ENCODE peak calls at places on chromosomes 1 and 21, in ten cellular contexts. G is upper lobe of right lung; F is CD4-positive, alpha-beta memory T cell; T is kidney epithelial cell; W is fibroblast of pulmonary artery; Y is PC-3; Z is brain microvascular endothelial cell; U is AG04450; I is left lung; B is GM23248. Q is an unnamed sample.

GRCh38 chr1:157994704-157995540 is 1.5 kb downstream of the KIRREL1 start:
- DNase-seq in Z (no peak), U (no peak), I (no peak), T (no peak), G (no peak), B (peak), Y (peak), F (no peak), W (peak), Q (no peak)

GRCh38 chr1:206941766-206942418 is 4.4 kb downstream of the PIGR start:
- DNase-seq in Z (no peak), Y (no peak), W (no peak), I (no peak), G (no peak), U (no peak), T (peak), F (no peak), B (no peak), Q (no peak)

GRCh38 chr1:46394108-46394871 is at the start of gene FAAH:
- DNase-seq in W (peak), G (peak), Y (no peak), U (no peak), F (peak), Z (no peak), B (peak), I (peak), T (no peak), Q (no peak)

GRCh38 chr1:201456499-201457309 is 12.3 kb downstream of the PHLDA3 start:
- DNase-seq in Y (peak), B (peak), U (peak), I (peak), W (peak), F (no peak), G (peak), Z (peak), T (peak), Q (no peak)

GRCh38 chr21:27590271-27590670 is 623.4 kb upstream of the ADAMTS5 start:
- DNase-seq in Y (peak), B (peak), W (peak), Z (peak), F (no peak), I (no peak), T (no peak), G (no peak), U (no peak), Q (no peak)

GRCh38 chr21:45049725-45050359 is 24.5 kb upstream of the ADARB1 start:
- DNase-seq in I (no peak), Y (peak), G (no peak), U (no peak), F (no peak), T (no peak), B (peak), W (no peak), Z (peak), Q (no peak)

GRCh38 chr1:145877923-145878486 is 7.7 kb downstream of the ANKRD35 start:
- DNase-seq in W (no peak), F (no peak), U (no peak), I (no peak), Z (peak), Y (peak), G (no peak), T (no peak), B (no peak), Q (no peak)

GRCh38 chr1:79193211-79194079 is 186.9 kb upstream of the ADGRL4 start:
- DNase-seq in T (no peak), F (no peak), I (no peak), U (no peak), G (no peak), B (peak), Y (peak), W (peak), Z (peak), Q (no peak)

GRCh38 chr1:8510041-8510823 is 192.3 kb downstream of the SLC45A1 start:
- DNase-seq in G (no peak), Z (peak), Y (no peak), I (no peak), B (peak), U (peak), W (peak), F (peak), T (no peak), Q (no peak)

GRCh38 chr1:53022179-53022578 is 39.8 kb upstream of the PODN start:
- DNase-seq in G (no peak), Z (no peak), I (no peak), U (no peak), B (no peak), F (no peak), W (no peak), Y (no peak), T (no peak), Q (no peak)

GRCh38 chr1:171983584-171983983 is 142.3 kb downstream of the DNM3 start:
- DNase-seq in W (peak), F (no peak), T (no peak), Y (peak), B (peak), I (no peak), U (no peak), Z (no peak), G (no peak), Q (no peak)

GRCh38 chr1:90761781-90762589 is 44.9 kb upstream of the BARHL2 start:
- DNase-seq in T (no peak), U (no peak), Y (no peak), W (no peak), Z (no peak), B (no peak), I (no peak), G (no peak), F (no peak), Q (no peak)

GRCh38 chr1:152225678-152226077 is 1.7 kb upstream of the HRNR start:
- DNase-seq in T (no peak), I (no peak), Y (peak), G (no peak), B (peak), Z (no peak), F (no peak), U (no peak), W (no peak), Q (no peak)

GRCh38 chr1:111515291-111516007 is 12.0 kb upstream of the ADORA3 start:
- DNase-seq in F (no peak), Z (peak), I (peak), T (no peak), Y (no peak), U (no peak), B (peak), W (peak), G (peak), Q (no peak)

GRCh38 chr1:33256701-33257387 is 552 bp downstream of the ZNF362 start:
- DNase-seq in G (peak), F (peak), W (peak), I (peak), Y (peak), T (peak), Z (peak), U (peak), B (peak), Q (peak)

GRCh38 chr1:196558424-196558823 is 49.8 kb downstream of the KCNT2 start:
- DNase-seq in Y (peak), Z (peak), W (peak), U (peak), F (no peak), T (peak), I (no peak), B (peak), G (no peak), Q (no peak)

GRCh38 chr1:234154320-234155251 is 218.7 kb upstream of the COA6 start:
- DNase-seq in W (peak), G (no peak), U (peak), F (peak), T (peak), I (no peak), Y (peak), Z (peak), B (peak), Q (peak)

GRCh38 chr1:50747394-50747793 is 212.7 kb downstream of the FAF1 start:
- DNase-seq in B (no peak), G (no peak), U (no peak), Z (no peak), T (no peak), Y (no peak), W (no peak), I (no peak), F (no peak), Q (no peak)

GRCh38 chr21:42974832-42975820 is 764 bp downstream of the PKNOX1 start:
- DNase-seq in Z (peak), T (no peak), Y (peak), I (peak), F (no peak), B (peak), W (peak), G (peak), U (no peak), Q (peak)

GRCh38 chr1:206435450-206435849 is 34.8 kb upstream of the IKBKE start:
- DNase-seq in T (no peak), G (no peak), Y (no peak), U (no peak), F (no peak), Z (no peak), B (no peak), I (no peak), W (no peak), Q (no peak)

GRCh38 chr1:184945034-184945433 is 29.3 kb downstream of the NIBAN1 start:
- DNase-seq in T (no peak), G (no peak), F (no peak), W (peak), Z (no peak), I (no peak), Y (no peak), U (no peak), B (no peak), Q (no peak)

GRCh38 chr1:45863117-45863670 is 59.8 kb downstream of the MAST2 start:
- DNase-seq in Y (no peak), U (no peak), B (no peak), T (no peak), W (peak), Z (no peak), F (no peak), G (no peak), I (no peak), Q (no peak)

GRCh38 chr1:109620396-109620817 is 770 bp downstream of the AMPD2 start:
- DNase-seq in G (peak), B (peak), U (no peak), T (no peak), F (no peak), Z (peak), I (no peak), W (peak), Y (peak), Q (no peak)

GRCh38 chr1:175319112-175319911 is 126.7 kb upstream of the KIAA0040 start:
- DNase-seq in I (peak), U (peak), Y (peak), T (peak), F (peak), B (peak), G (peak), Z (peak), W (peak), Q (peak)

GRCh38 chr1:112172294-112172882 is 182.9 kb upstream of the KCND3 start:
- DNase-seq in U (peak), G (no peak), F (no peak), I (peak), Z (peak), T (peak), B (peak), W (peak), Y (peak), Q (no peak)

GRCh38 chr1:19661721-19662228 is 2.9 kb upstream of the HTR6 start:
- DNase-seq in Z (peak), B (peak), U (no peak), T (no peak), Y (peak), G (no peak), I (no peak), W (peak), F (peak), Q (peak)

DNA sequence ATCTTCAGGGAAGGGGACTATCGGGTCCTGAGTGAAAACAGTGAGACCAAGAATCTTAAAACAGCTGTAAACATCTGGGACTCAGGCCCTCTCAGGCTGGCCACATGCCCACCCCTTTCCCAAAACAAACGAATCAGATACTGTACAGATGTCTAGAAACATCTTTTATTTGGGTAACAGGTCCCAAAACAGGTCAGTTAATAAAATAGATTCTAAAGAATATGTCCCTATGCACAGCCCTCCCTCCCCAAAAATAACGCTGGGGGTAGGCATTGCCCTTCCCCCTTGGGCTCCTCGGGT is 499 bp upstream of the CRTC2 start:
- DNase-seq in B (no peak), T (no peak), U (no peak), Z (no peak), W (no peak), Y (no peak), I (no peak), G (no peak), F (no peak), Q (no peak)
- H3K4me3 ChIP-seq in B (peak), T (no peak), U (peak), Z (peak), W (peak), Y (peak), I (peak), G (peak), F (no peak), Q (peak)

GRCh38 chr1:81547261-81547911 is 253.3 kb upstream of the ADGRL2 start:
- DNase-seq in B (no peak), Y (no peak), G (no peak), Z (no peak), I (no peak), U (no peak), F (no peak), W (no peak), T (no peak), Q (no peak)
- H3K4me3 ChIP-seq in B (no peak), Y (no peak), G (no peak), Z (no peak), I (no peak), U (no peak), F (no peak), W (no peak), T (no peak), Q (no peak)

GRCh38 chr1:150974580-150975478 is at the start of gene CERS2:
- DNase-seq in B (peak), T (no peak), Z (peak), I (peak), F (peak), W (peak), G (peak), U (no peak), Y (peak), Q (peak)

GRCh38 chr1:150971583-150972416 is 2.8 kb downstream of the CERS2 start:
- DNase-seq in Y (no peak), I (peak), U (no peak), W (no peak), F (no peak), Z (no peak), B (peak), T (no peak), G (no peak), Q (peak)

GRCh38 chr1:150973258-150973825 is 1.3 kb downstream of the CERS2 start:
- DNase-seq in T (no peak), Z (no peak), I (peak), W (no peak), Y (no peak), F (no peak), U (no peak), G (peak), B (peak), Q (no peak)

GRCh38 chr1:150972417-150972940 is 2.2 kb downstream of the CERS2 start:
- DNase-seq in U (no peak), Z (no peak), Y (no peak), W (no peak), I (no peak), G (no peak), T (no peak), B (no peak), F (no peak), Q (no peak)

GRCh38 chr1:150973826-150974579 is 632 bp downstream of the CERS2 start:
- DNase-seq in U (no peak), G (peak), Y (peak), F (no peak), W (no peak), T (no peak), I (peak), Z (no peak), B (peak), Q (peak)
- H3K4me3 ChIP-seq in U (peak), G (peak), Y (peak), F (peak), W (peak), T (peak), I (peak), Z (peak), B (peak), Q (peak)

GRCh38 chr1:169915150-169915549 is 21.5 kb upstream of the SCYL3 start:
- DNase-seq in I (no peak), Y (no peak), F (no peak), Z (no peak), U (no peak), G (no peak), B (no peak), W (no peak), T (no peak), Q (no peak)
- H3K4me3 ChIP-seq in I (no peak), Y (peak), F (no peak), Z (peak), U (no peak), G (no peak), B (peak), W (no peak), T (no peak), Q (no peak)

GRCh38 chr1:247387096-247387495 is 28.9 kb upstream of the NLRP3 start:
- DNase-seq in F (no peak), U (no peak), W (no peak), T (no peak), G (no peak), I (no peak), Y (no peak), Z (no peak), B (no peak), Q (no peak)
- H3K4me3 ChIP-seq in F (no peak), U (no peak), W (no peak), T (no peak), G (no peak), I (no peak), Y (no peak), Z (no peak), B (no peak), Q (no peak)

GRCh38 chr21:31158789-31159581 is 120.7 kb upstream of the KRTAP19-8 start:
- DNase-seq in T (no peak), F (peak), B (peak), Y (no peak), Z (no peak), U (no peak), I (no peak), G (no peak), W (peak), Q (no peak)

GRCh38 chr21:31156169-31156568 is 117.9 kb upstream of the KRTAP19-8 start:
- DNase-seq in G (no peak), T (no peak), B (no peak), U (no peak), Y (no peak), I (no peak), F (no peak), W (no peak), Z (no peak), Q (no peak)

GRCh38 chr21:31159808-31160207 is 121.5 kb upstream of the KRTAP19-8 start:
- DNase-seq in I (no peak), Y (no peak), W (no peak), F (no peak), Z (no peak), U (no peak), G (no peak), T (no peak), B (no peak), Q (no peak)

GRCh38 chr21:31156662-31157061 is 118.4 kb upstream of the KRTAP19-8 start:
- DNase-seq in U (no peak), Y (no peak), T (no peak), I (no peak), G (no peak), W (no peak), B (no peak), Z (no peak), F (no peak), Q (no peak)

GRCh38 chr21:31157756-31158155 is 119.5 kb upstream of the KRTAP19-8 start:
- DNase-seq in B (no peak), W (no peak), F (no peak), G (no peak), U (no peak), Z (no peak), Y (no peak), T (no peak), I (no peak), Q (no peak)
- H3K4me3 ChIP-seq in B (no peak), W (no peak), F (no peak), G (no peak), U (no peak), Z (no peak), Y (no peak), T (no peak), I (no peak), Q (no peak)

GRCh38 chr1:48028218-48028804 is 31.1 kb upstream of the TRABD2B start:
- DNase-seq in F (no peak), G (no peak), T (no peak), Z (no peak), W (no peak), U (no peak), I (no peak), B (no peak), Y (no peak), Q (no peak)
- H3K4me3 ChIP-seq in F (no peak), G (no peak), T (no peak), Z (no peak), W (no peak), U (no peak), I (no peak), B (no peak), Y (no peak), Q (no peak)